ENCODE peak calls at places on chromosomes 7 and 10, in eight cellular contexts. Y is NB4, X is coronary artery, W is HFF-Myc, N is mammary epithelial cell, K is AG09309, H is esophagus squamous epithelium, U is AG04449. S is an unnamed sample.

GRCh38 chr10:130739757-130740145 is 571.8 kb downstream of the TCERG1L start:
- DNase-seq in Y (no peak), X (peak), W (no peak), N (no peak), K (no peak), H (no peak), U (no peak), S (no peak)

GRCh38 chr7:133275441-133276105 is 22.7 kb downstream of the EXOC4 start:
- DNase-seq in Y (no peak), X (no peak), W (no peak), N (no peak), K (no peak), H (no peak), U (no peak), S (no peak)

GRCh38 chr7:97973206-97973658 is 16.8 kb downstream of the OCM2 start:
- DNase-seq in Y (no peak), X (no peak), W (no peak), N (no peak), K (no peak), H (no peak), U (no peak), S (no peak)

GRCh38 chr7:98217623-98218582 is 6.7 kb downstream of the BHLHA15 start:
- DNase-seq in Y (peak), X (no peak), W (no peak), N (no peak), K (no peak), H (no peak), U (no peak), S (peak)

GRCh38 chr10:129057856-129058663 is 409.0 kb upstream of the MGMT start:
- DNase-seq in Y (peak), X (peak), W (no peak), N (no peak), K (no peak), H (no peak), U (no peak), S (no peak)

GRCh38 chr10:61628199-61628874 is 34.4 kb upstream of the CABCOCO1 start:
- DNase-seq in Y (no peak), X (no peak), W (no peak), N (peak), K (no peak), H (no peak), U (no peak), S (no peak)

GRCh38 chr10:103696411-103697145 is 158.8 kb downstream of the SH3PXD2A start:
- DNase-seq in Y (peak), X (peak), W (peak), N (peak), K (peak), H (no peak), U (peak), S (no peak)

GRCh38 chr10:52446391-52446790 is 132.3 kb downstream of the DKK1 start:
- DNase-seq in Y (no peak), X (no peak), W (no peak), N (no peak), K (no peak), H (no peak), U (no peak), S (no peak)

GRCh38 chr10:45201271-45201670 is 114.1 kb downstream of the OR13A1 start:
- DNase-seq in Y (no peak), X (no peak), W (no peak), N (no peak), K (no peak), H (no peak), U (no peak), S (no peak)

GRCh38 chr10:58291538-58292174 is 22.7 kb downstream of the CISD1 start:
- DNase-seq in Y (peak), X (no peak), W (no peak), N (peak), K (no peak), H (no peak), U (no peak), S (no peak)

GRCh38 chr10:971150-971542 is 17.1 kb upstream of the GTPBP4 start:
- DNase-seq in Y (peak), X (no peak), W (no peak), N (no peak), K (no peak), H (no peak), U (no peak), S (no peak)

GRCh38 chr10:35398355-35398754 is 62.0 kb downstream of the CCNY start:
- DNase-seq in Y (no peak), X (no peak), W (no peak), N (no peak), K (peak), H (no peak), U (no peak), S (no peak)

GRCh38 chr7:38321515-38321944 is 48.1 kb upstream of the TARP start:
- DNase-seq in Y (peak), X (no peak), W (no peak), N (peak), K (peak), H (no peak), U (peak), S (no peak)

GRCh38 chr10:22821501-22821900 is 106.4 kb upstream of the ARMC3 start:
- DNase-seq in Y (no peak), X (no peak), W (peak), N (no peak), K (peak), H (no peak), U (no peak), S (no peak)

GRCh38 chr10:44933922-44934321 is 22.8 kb downstream of the TMEM72 start:
- DNase-seq in Y (no peak), X (peak), W (no peak), N (no peak), K (no peak), H (no peak), U (no peak), S (no peak)

GRCh38 chr7:27269455-27269854 is 26.9 kb downstream of the EVX1 start:
- DNase-seq in Y (no peak), X (no peak), W (no peak), N (no peak), K (no peak), H (no peak), U (no peak), S (no peak)

GRCh38 chr7:76507723-76508406 is 2.5 kb upstream of the UPK3B start:
- DNase-seq in Y (peak), X (no peak), W (no peak), N (peak), K (no peak), H (no peak), U (no peak), S (no peak)

GRCh38 chr7:141941075-141941474 is 5.7 kb downstream of the CLEC5A start:
- DNase-seq in Y (no peak), X (no peak), W (no peak), N (no peak), K (no peak), H (no peak), U (no peak), S (no peak)

GRCh38 chr10:14259696-14260595 is 70.8 kb downstream of the FRMD4A start:
- DNase-seq in Y (no peak), X (no peak), W (peak), N (no peak), K (peak), H (no peak), U (no peak), S (no peak)

GRCh38 chr10:23172846-23173548 is 19.1 kb upstream of the PTF1A start:
- DNase-seq in Y (no peak), X (no peak), W (no peak), N (peak), K (no peak), H (no peak), U (no peak), S (no peak)

GRCh38 chr10:94299417-94299816 is 63.3 kb downstream of the NOC3L start:
- DNase-seq in Y (peak), X (no peak), W (peak), N (peak), K (peak), H (no peak), U (no peak), S (no peak)

GRCh38 chr10:36725581-36726520 is 399.5 kb upstream of the ANKRD30A start:
- DNase-seq in Y (peak), X (no peak), W (peak), N (peak), K (peak), H (no peak), U (peak), S (no peak)

GRCh38 chr7:77453531-77453930 is 37.4 kb upstream of the GSAP start:
- DNase-seq in Y (no peak), X (no peak), W (no peak), N (peak), K (no peak), H (no peak), U (no peak), S (no peak)

DNA sequence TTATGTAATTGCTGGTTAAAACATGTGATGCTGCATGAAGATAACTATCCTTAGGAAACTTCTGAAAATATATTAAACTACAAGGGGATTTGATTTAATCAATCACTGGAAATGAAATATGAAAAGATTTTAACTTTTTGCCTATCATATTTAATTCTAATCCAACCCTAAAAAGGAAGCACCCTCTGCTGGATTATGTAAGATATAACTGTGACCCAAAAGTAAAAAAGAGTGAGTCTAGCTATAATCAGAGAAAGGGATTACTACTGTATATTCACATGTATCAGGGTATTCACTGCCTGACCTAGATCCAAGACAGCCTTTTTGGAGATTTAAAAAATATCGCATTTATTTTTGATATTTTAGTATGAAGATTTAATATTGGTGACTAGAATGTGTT is 295.5 kb downstream of the MDFIC start:
- DNase-seq in Y (no peak), X (no peak), W (no peak), N (no peak), K (no peak), H (no peak), U (no peak), S (no peak)
- TF ChIP-seq CTCF in Y (no peak), X (no peak), W (no peak), N (no peak), K (peak), H (no peak), U (no peak), S (no peak)

DNA sequence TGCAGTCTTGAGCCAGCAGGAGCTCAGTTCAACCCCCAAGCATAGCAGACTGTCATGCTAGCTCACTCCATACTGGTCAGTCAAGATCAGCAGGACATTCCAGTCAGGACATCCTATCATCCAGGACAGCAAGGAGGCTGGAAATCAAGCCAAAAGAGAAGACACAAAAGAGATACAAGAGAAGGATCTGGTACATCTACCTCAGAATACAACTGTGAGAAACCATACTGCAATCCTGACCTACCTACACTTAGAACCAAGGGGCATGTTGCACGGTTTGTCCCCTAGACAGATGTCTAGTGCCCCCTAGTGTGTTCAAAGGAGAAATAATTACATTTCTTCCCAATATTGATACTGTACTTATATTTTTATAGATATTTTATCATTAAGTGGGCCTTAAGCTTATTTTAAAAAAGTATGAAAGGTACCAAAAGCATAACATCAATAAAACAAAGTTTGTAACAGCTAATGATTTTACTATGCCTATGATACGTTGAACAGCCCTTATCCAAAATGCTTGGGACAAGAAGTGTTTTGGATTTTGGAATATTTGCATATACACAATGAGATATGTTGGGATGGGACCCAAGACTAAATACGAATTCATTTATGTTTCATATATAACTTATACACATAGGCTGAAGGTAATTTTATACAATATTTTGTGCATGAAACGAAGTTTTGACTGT is 26.7 kb downstream of the ERCC6 start:
- DNase-seq in Y (peak), X (no peak), W (no peak), N (peak), K (no peak), H (no peak), U (no peak), S (no peak)
- TF ChIP-seq CTCF in Y (peak), X (no peak), W (peak), N (peak), K (peak), H (no peak), U (peak), S (peak)

DNA sequence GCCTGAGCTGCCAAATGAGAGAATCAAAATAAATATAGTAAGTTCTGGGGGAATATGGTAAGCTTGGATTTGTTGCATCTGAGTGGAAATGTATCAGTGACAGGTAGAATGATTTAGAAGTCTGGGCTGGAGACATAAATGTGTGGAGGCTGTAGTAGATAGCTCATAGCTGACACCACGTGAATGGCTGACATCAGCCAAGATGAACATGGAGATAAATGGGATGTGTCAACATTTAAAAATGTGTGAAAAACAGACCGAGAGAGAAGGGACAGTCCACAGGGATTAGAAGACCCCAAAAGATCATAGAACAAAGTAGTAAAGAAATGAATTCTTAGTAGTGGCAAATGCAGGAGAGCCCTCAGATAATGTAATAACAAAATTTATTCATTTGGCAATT is 40.9 kb downstream of the NAMPT start:
- DNase-seq in Y (no peak), X (no peak), W (no peak), N (peak), K (no peak), H (no peak), U (no peak), S (no peak)
- TF ChIP-seq CTCF in Y (no peak), X (no peak), W (no peak), N (no peak), K (no peak), H (no peak), U (no peak), S (no peak)

GRCh38 chr10:48711830-48712229 is 27.2 kb downstream of the WDFY4 start:
- DNase-seq in Y (no peak), X (no peak), W (no peak), N (no peak), K (no peak), H (no peak), U (no peak), S (no peak)

GRCh38 chr10:48710647-48711046 is 26.0 kb downstream of the WDFY4 start:
- DNase-seq in Y (no peak), X (no peak), W (no peak), N (no peak), K (no peak), H (no peak), U (no peak), S (no peak)

GRCh38 chr10:48722153-48722861 is 37.6 kb downstream of the WDFY4 start:
- DNase-seq in Y (no peak), X (no peak), W (no peak), N (no peak), K (no peak), H (no peak), U (no peak), S (no peak)

GRCh38 chr10:48713966-48714618 is 29.4 kb downstream of the WDFY4 start:
- DNase-seq in Y (peak), X (no peak), W (no peak), N (no peak), K (no peak), H (no peak), U (no peak), S (no peak)

DNA sequence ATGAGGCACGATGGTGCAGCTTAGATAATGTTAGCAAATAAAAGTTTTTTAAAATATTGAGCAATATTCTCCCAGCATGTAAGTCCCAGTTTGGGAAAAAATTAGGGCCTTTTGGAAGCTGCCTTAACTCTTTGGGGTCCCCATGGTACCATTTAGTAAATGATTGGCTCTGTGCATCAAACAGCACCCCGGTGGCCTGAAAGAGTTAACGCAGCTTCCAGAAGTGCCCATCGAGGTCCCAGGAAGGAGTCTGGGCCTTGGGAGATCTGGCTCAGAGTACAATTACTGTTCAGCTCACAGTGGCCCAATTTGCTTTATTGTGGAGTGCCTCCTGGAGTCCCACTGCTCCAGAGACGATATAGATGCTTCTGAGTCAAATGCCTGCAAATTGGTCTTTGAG is 31.7 kb downstream of the WDFY4 start:
- DNase-seq in Y (no peak), X (no peak), W (no peak), N (no peak), K (no peak), H (no peak), U (no peak), S (no peak)
- TF ChIP-seq CTCF in Y (no peak), X (no peak), W (no peak), N (no peak), K (no peak), H (no peak), U (no peak), S (no peak)

GRCh38 chr7:28840515-28841125 is 117.5 kb downstream of the TRIL start:
- DNase-seq in Y (no peak), X (no peak), W (no peak), N (no peak), K (no peak), H (no peak), U (no peak), S (no peak)
- TF ChIP-seq CTCF in Y (peak), X (no peak), W (peak), N (peak), K (peak), H (no peak), U (peak), S (peak)

GRCh38 chr7:130919316-130920103 is 185.5 kb upstream of the KLF14 start:
- DNase-seq in Y (no peak), X (no peak), W (no peak), N (no peak), K (no peak), H (no peak), U (no peak), S (no peak)

GRCh38 chr7:130922206-130923112 is 188.5 kb upstream of the KLF14 start:
- DNase-seq in Y (no peak), X (no peak), W (no peak), N (no peak), K (no peak), H (no peak), U (no peak), S (no peak)

GRCh38 chr7:130923930-130924329 is 189.9 kb upstream of the KLF14 start:
- DNase-seq in Y (no peak), X (no peak), W (no peak), N (no peak), K (no peak), H (no peak), U (no peak), S (no peak)

GRCh38 chr7:130920122-130920521 is 186.1 kb upstream of the KLF14 start:
- DNase-seq in Y (no peak), X (no peak), W (no peak), N (no peak), K (no peak), H (no peak), U (no peak), S (no peak)

GRCh38 chr7:130921391-130922180 is 187.6 kb upstream of the KLF14 start:
- DNase-seq in Y (no peak), X (peak), W (no peak), N (no peak), K (peak), H (no peak), U (no peak), S (peak)
- TF ChIP-seq CTCF in Y (no peak), X (no peak), W (no peak), N (no peak), K (no peak), H (no peak), U (no peak), S (no peak)

GRCh38 chr7:20653636-20654035 is 38.2 kb downstream of the ABCB5 start:
- DNase-seq in Y (no peak), X (no peak), W (no peak), N (peak), K (no peak), H (no peak), U (no peak), S (no peak)

GRCh38 chr7:20651960-20652544 is 36.6 kb downstream of the ABCB5 start:
- DNase-seq in Y (peak), X (no peak), W (no peak), N (no peak), K (no peak), H (no peak), U (no peak), S (no peak)

GRCh38 chr7:20647051-20647450 is 31.6 kb downstream of the ABCB5 start:
- DNase-seq in Y (no peak), X (no peak), W (no peak), N (no peak), K (no peak), H (no peak), U (no peak), S (no peak)

GRCh38 chr7:20650782-20651181 is 35.3 kb downstream of the ABCB5 start:
- DNase-seq in Y (no peak), X (no peak), W (no peak), N (no peak), K (no peak), H (no peak), U (no peak), S (no peak)

GRCh38 chr7:20647908-20648776 is 32.7 kb downstream of the ABCB5 start:
- DNase-seq in Y (peak), X (no peak), W (no peak), N (peak), K (no peak), H (no peak), U (no peak), S (peak)
- TF ChIP-seq CTCF in Y (peak), X (no peak), W (peak), N (peak), K (peak), H (no peak), U (no peak), S (peak)